ENCODE peak calls at places on chromosomes 13 and 19, in five cellular contexts. D is SHP77, F is iPS-NIHi11, Z is GM23248, V is substantia nigra. Q is an unnamed sample.
A peak's percentile ranks its signal among the peaks of the same experiment; 100 is the strongest.

GRCh38 chr13:41694902-41695301 is 237.6 kb downstream of the RGCC start:
- DNase-seq in D (peak; percentile 32), F (no peak), Z (peak; percentile 97), V (no peak), Q (no peak)

GRCh38 chr13:107864543-107865460 is 350.5 kb downstream of the LIG4 start:
- DNase-seq in D (peak; percentile 69), F (peak; percentile 34), Z (peak; percentile 87), V (no peak), Q (no peak)

GRCh38 chr13:36088001-36088400 is 43.2 kb downstream of the DCLK1 start:
- DNase-seq in D (no peak), F (no peak), Z (no peak), V (no peak), Q (no peak)

GRCh38 chr13:100887729-100888151 is 213.1 kb upstream of the TMTC4 start:
- DNase-seq in D (no peak), F (no peak), Z (peak; percentile 93), V (no peak), Q (peak; percentile 25)

GRCh38 chr13:26280822-26281221 is 26.9 kb downstream of the CDK8 start:
- DNase-seq in D (no peak), F (no peak), Z (no peak), V (no peak), Q (no peak)

GRCh38 chr19:35890113-35890650 is 10.2 kb downstream of the NFKBID start:
- DNase-seq in D (no peak), F (no peak), Z (no peak), V (no peak), Q (no peak)

GRCh38 chr19:50649433-50650391 is at the start of gene C19orf81:
- DNase-seq in D (peak; percentile 5), F (peak; percentile 66), Z (peak; percentile 38), V (no peak), Q (no peak)

GRCh38 chr13:47764817-47765216 is 236.3 kb downstream of the SUCLA2 start:
- DNase-seq in D (no peak), F (no peak), Z (no peak), V (no peak), Q (no peak)

GRCh38 chr13:39251340-39251739 is 213.1 kb downstream of the NHLRC3 start:
- DNase-seq in D (no peak), F (no peak), Z (no peak), V (no peak), Q (no peak)

GRCh38 chr19:45087531-45087930 is 5.4 kb upstream of the PPP1R37 start:
- DNase-seq in D (no peak), F (no peak), Z (no peak), V (no peak), Q (no peak)

GRCh38 chr13:46473806-46474205 is 79.2 kb upstream of the LRCH1 start:
- DNase-seq in D (no peak), F (no peak), Z (no peak), V (no peak), Q (no peak)

GRCh38 chr19:29942404-29943261 is 594 bp downstream of the URI1 start:
- DNase-seq in D (no peak), F (no peak), Z (peak; percentile 44), V (peak; percentile 46), Q (peak; percentile 65)